ENCODE peak calls at places on chromosomes 3 and 15, in six cellular contexts. S, C, Y, E, A and L are unnamed samples.

GRCh38 chr3:187946031-187946691 is 200.9 kb upstream of the BCL6 start:
- DNase-seq in S (no peak), C (peak), Y (no peak), E (no peak), A (no peak), L (no peak)

GRCh38 chr3:13016726-13017255 is 56.4 kb downstream of the IQSEC1 start:
- DNase-seq in S (no peak), C (no peak), Y (no peak), E (no peak), A (no peak), L (no peak)

GRCh38 chr15:97692317-97693015 is 268.0 kb upstream of the ARRDC4 start:
- DNase-seq in S (no peak), C (no peak), Y (no peak), E (no peak), A (no peak), L (peak)

GRCh38 chr3:154690413-154690812 is 260.4 kb upstream of the GPR149 start:
- DNase-seq in S (no peak), C (no peak), Y (no peak), E (no peak), A (no peak), L (no peak)

GRCh38 chr3:64460877-64461276 is 226.9 kb downstream of the ADAMTS9 start:
- DNase-seq in S (no peak), C (no peak), Y (no peak), E (no peak), A (no peak), L (no peak)

GRCh38 chr3:160982497-160982896 is 122.7 kb downstream of the B3GALNT1 start:
- DNase-seq in S (no peak), C (no peak), Y (no peak), E (no peak), A (no peak), L (peak)

GRCh38 chr3:43152649-43153048 is 46.8 kb upstream of the POMGNT2 start:
- DNase-seq in S (no peak), C (no peak), Y (no peak), E (peak), A (no peak), L (no peak)

GRCh38 chr3:129942296-129942695 is 32.2 kb upstream of the TRH start:
- DNase-seq in S (peak), C (peak), Y (peak), E (peak), A (no peak), L (peak)

GRCh38 chr3:50657407-50657806 is 17.3 kb upstream of the DOCK3 start:
- DNase-seq in S (no peak), C (no peak), Y (no peak), E (no peak), A (no peak), L (no peak)

GRCh38 chr15:40912478-40912877 is 16.7 kb upstream of the DLL4 start:
- DNase-seq in S (no peak), C (no peak), Y (no peak), E (no peak), A (no peak), L (no peak)

GRCh38 chr3:111517801-111518200 is 24.2 kb upstream of the CD96 start:
- DNase-seq in S (no peak), C (no peak), Y (no peak), E (no peak), A (no peak), L (no peak)

GRCh38 chr3:4633078-4634004 is 140.2 kb downstream of the ITPR1 start:
- DNase-seq in S (peak), C (peak), Y (peak), E (peak), A (peak), L (peak)

GRCh38 chr3:42804831-42805821 is 836 bp upstream of the HIGD1A start:
- DNase-seq in S (peak), C (peak), Y (no peak), E (no peak), A (no peak), L (no peak)

GRCh38 chr15:62068787-62069170 is 2.0 kb downstream of the C2CD4A start:
- DNase-seq in S (no peak), C (no peak), Y (no peak), E (no peak), A (no peak), L (no peak)

GRCh38 chr3:109640146-109640652 is 302.9 kb upstream of the DPPA4 start:
- DNase-seq in S (no peak), C (no peak), Y (no peak), E (no peak), A (no peak), L (no peak)

GRCh38 chr3:139281096-139281495 is 62.7 kb upstream of the MRPS22 start:
- DNase-seq in S (no peak), C (no peak), Y (no peak), E (no peak), A (no peak), L (no peak)

GRCh38 chr3:11254876-11255275 is 17.3 kb upstream of the ATG7 start:
- DNase-seq in S (no peak), C (no peak), Y (no peak), E (no peak), A (no peak), L (no peak)

GRCh38 chr3:180563411-180563810 is 38.6 kb upstream of the TTC14 start:
- DNase-seq in S (no peak), C (no peak), Y (no peak), E (no peak), A (no peak), L (no peak)

GRCh38 chr3:194204036-194204792 is 68.3 kb downstream of the HES1 start:
- DNase-seq in S (no peak), C (no peak), Y (peak), E (no peak), A (no peak), L (peak)
- TF ChIP-seq MYC in S (no peak), C (no peak), Y (no peak), E (no peak), A (no peak), L (no peak)

DNA sequence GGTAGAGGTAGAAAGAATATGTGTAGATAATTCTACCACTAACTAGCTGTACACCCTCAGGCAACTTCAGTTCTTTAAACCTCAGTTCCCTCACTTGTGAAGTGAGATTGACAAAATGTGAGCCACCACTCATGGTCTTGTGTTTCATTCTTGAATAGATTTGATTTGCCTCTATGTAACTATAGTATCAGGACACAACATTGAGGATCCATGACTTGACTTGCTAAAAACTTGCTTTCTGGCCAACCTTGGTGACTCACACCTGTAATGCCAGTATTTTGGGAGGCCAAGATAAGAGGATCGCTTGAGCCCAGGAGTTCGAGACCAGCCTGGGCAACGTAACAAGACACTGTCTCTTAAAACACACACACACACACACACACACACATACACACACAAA is 115.8 kb upstream of the FLNB start:
- DNase-seq in S (no peak), C (no peak), Y (no peak), E (no peak), A (no peak), L (no peak)
- TF ChIP-seq MYC in S (no peak), C (no peak), Y (no peak), E (no peak), A (no peak), L (no peak)

GRCh38 chr3:128374746-128375445 is 91.8 kb downstream of the DNAJB8 start:
- DNase-seq in S (no peak), C (no peak), Y (no peak), E (no peak), A (no peak), L (no peak)
- TF ChIP-seq MYC in S (no peak), C (no peak), Y (no peak), E (no peak), A (no peak), L (no peak)

GRCh38 chr15:69941931-69942471 is 155.7 kb downstream of the TLE3 start:
- DNase-seq in S (no peak), C (no peak), Y (no peak), E (no peak), A (no peak), L (no peak)
- TF ChIP-seq MYC in S (no peak), C (no peak), Y (no peak), E (no peak), A (no peak), L (no peak)

GRCh38 chr3:126685493-126685892 is 18.5 kb upstream of the CHCHD6 start:
- DNase-seq in S (no peak), C (no peak), Y (no peak), E (no peak), A (no peak), L (no peak)

GRCh38 chr3:126683506-126683905 is 20.5 kb upstream of the CHCHD6 start:
- DNase-seq in S (no peak), C (no peak), Y (no peak), E (no peak), A (no peak), L (no peak)

GRCh38 chr3:126682046-126682445 is 22.0 kb upstream of the CHCHD6 start:
- DNase-seq in S (no peak), C (no peak), Y (no peak), E (no peak), A (no peak), L (no peak)

GRCh38 chr3:126683069-126683468 is 21.0 kb upstream of the CHCHD6 start:
- DNase-seq in S (no peak), C (no peak), Y (no peak), E (no peak), A (no peak), L (no peak)

GRCh38 chr3:126685041-126685440 is 19.0 kb upstream of the CHCHD6 start:
- DNase-seq in S (no peak), C (no peak), Y (no peak), E (no peak), A (no peak), L (no peak)
- TF ChIP-seq MYC in S (no peak), C (no peak), Y (no peak), E (no peak), A (no peak), L (no peak)

DNA sequence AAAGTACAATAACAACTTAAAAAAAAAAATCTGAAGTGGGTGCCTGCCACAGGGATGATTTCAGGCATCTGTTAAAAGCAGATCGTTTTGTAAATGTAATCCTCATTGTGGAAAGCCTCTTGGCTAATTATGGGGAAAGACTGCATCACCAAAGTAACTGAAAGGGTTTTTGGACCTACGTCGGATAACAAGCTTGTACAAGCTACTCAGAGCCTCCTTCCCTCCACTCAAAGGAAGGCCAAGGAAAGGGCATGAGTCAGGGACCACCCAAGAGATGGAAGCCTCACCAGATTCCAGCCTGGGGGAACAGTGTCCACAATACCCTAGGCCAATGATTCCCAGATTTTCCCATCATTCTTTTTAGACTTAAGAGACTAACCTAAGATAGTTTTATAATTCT is 84.3 kb downstream of the ATP1B3 start:
- DNase-seq in S (no peak), C (no peak), Y (no peak), E (no peak), A (no peak), L (no peak)
- TF ChIP-seq MYC in S (no peak), C (no peak), Y (no peak), E (no peak), A (no peak), L (no peak)

DNA sequence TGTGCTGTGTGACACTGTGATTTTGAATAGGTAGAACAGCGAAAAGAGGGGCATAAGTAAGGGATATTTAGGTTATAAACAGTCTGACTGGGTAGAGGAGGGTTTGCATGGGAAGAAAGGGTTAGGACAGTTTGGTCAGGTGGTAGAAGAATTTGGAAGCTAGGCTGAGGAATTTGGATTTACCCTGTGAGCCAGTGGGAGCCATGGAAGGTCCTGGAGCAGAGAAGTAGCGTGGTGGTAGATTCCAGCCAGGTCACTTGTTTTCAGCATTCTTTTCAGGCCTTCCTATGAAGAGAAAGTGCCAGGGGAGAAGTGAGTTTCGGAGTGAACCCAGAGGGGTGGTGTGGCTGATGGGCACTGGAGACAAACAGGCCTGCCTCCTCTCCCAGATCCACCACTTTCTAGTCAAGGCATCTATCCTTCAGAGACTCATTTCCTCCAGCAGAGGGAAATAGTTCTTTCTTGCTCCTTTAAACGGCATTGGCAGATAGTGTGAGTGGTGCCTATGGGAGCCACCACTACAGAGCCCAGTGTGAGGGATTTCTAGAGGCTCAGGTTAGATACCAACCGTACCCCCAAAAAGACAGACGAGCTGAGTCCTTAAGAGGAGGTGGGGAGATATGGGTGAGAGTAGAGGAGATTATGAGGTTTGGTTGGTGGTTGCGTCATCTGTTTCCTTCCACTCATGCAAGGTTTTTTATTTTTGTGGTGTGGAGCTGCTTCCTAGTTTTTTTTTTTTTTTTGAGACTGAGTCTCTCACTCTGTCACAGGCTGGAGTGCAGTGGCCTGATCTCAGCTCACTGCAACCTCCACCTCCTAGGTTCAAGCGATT is 21.2 kb downstream of the PXK start:
- DNase-seq in S (no peak), C (no peak), Y (no peak), E (no peak), A (no peak), L (peak)
- TF ChIP-seq MYC in S (no peak), C (no peak), Y (no peak), E (no peak), A (no peak), L (peak)

GRCh38 chr3:195062866-195063540 is 208.0 kb downstream of the XXYLT1 start:
- DNase-seq in S (no peak), C (no peak), Y (no peak), E (no peak), A (no peak), L (no peak)
- TF ChIP-seq MYC in S (no peak), C (no peak), Y (no peak), E (no peak), A (no peak), L (no peak)

DNA sequence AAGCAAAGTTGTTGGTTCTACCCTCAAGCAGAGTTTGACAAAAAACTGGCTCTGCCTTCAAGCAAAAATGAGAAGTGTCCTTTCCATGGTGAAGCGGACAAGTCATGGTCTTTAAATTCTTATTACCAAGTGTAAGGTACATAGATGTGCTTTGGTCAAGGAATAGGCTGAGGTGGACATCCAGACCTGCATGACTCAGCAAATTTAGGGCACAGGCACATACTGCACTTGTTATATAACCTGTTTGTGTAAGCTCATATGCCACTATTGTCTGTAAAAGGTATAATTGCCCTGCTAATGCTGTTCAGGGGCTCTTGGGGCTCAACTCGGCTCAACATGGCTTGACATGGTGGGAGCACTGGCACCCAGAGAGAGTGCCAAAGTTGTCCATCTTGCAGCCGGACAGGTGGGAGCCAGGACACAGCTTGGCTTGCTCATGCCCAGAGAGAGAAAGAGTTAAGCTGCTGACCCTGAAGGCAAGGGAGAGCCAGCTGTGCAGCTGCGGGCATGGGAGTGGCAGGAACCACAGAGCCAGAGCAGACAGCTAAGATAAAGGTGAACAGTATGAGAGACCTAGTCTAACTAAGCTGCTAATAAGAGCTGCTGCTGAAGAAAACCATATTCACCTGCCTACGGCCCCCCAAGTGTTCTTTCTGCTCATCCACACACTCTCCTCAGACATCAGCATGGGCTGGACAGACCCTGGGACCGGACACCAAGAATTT is 17.7 kb downstream of the MCCC1 start:
- DNase-seq in S (no peak), C (no peak), Y (no peak), E (no peak), A (no peak), L (no peak)
- TF ChIP-seq MYC in S (no peak), C (no peak), Y (no peak), E (no peak), A (no peak), L (no peak)